ENCODE peak calls at places on chromosomes 3 and 15, in six cellular contexts. One of them, this sample, is unnamed.
A peak's percentile ranks its signal among the peaks of the same experiment; 100 is the strongest.

GRCh38 chr3:66498718-66499611 is 1.9 kb downstream of the LRIG1 start:
- DNase-seq in Panc1: no peak
- DNase-seq in tibial artery: peak; percentile 51
- DNase-seq in heart right ventricle: peak; percentile 21
- DNase-seq in mammary epithelial cell: no peak
- DNase-seq in IMR-90: peak; percentile 24
- DNase-seq in this sample: no peak

GRCh38 chr3:175977968-175978752 is 1119.0 kb downstream of the NAALADL2 start:
- DNase-seq in tibial artery: no peak
- DNase-seq in heart right ventricle: no peak
- DNase-seq in mammary epithelial cell: no peak
- DNase-seq in IMR-90: no peak
- DNase-seq in Panc1: no peak
- DNase-seq in this sample: no peak

GRCh38 chr15:95215016-95215415 is 983.7 kb downstream of the MCTP2 start:
- DNase-seq in IMR-90: no peak
- DNase-seq in tibial artery: no peak
- DNase-seq in Panc1: no peak
- DNase-seq in heart right ventricle: no peak
- DNase-seq in mammary epithelial cell: no peak
- DNase-seq in this sample: no peak

GRCh38 chr3:120875989-120876388 is 32.0 kb upstream of the STXBP5L start:
- DNase-seq in IMR-90: no peak
- DNase-seq in heart right ventricle: no peak
- DNase-seq in mammary epithelial cell: no peak
- DNase-seq in tibial artery: no peak
- DNase-seq in Panc1: no peak
- DNase-seq in this sample: no peak

GRCh38 chr3:139140553-139140952 is 95.9 kb upstream of the PRR23C start:
- DNase-seq in Panc1: no peak
- DNase-seq in mammary epithelial cell: no peak
- DNase-seq in tibial artery: no peak
- DNase-seq in IMR-90: no peak
- DNase-seq in heart right ventricle: no peak
- DNase-seq in this sample: no peak

GRCh38 chr15:40006646-40007045 is 32.3 kb downstream of the SRP14 start:
- DNase-seq in tibial artery: no peak
- DNase-seq in mammary epithelial cell: no peak
- DNase-seq in Panc1: no peak
- DNase-seq in IMR-90: peak; percentile 85
- DNase-seq in heart right ventricle: no peak
- DNase-seq in this sample: no peak

GRCh38 chr15:99445272-99445850 is 120.4 kb upstream of the MEF2A start:
- DNase-seq in Panc1: no peak
- DNase-seq in IMR-90: no peak
- DNase-seq in tibial artery: no peak
- DNase-seq in heart right ventricle: no peak
- DNase-seq in mammary epithelial cell: no peak
- DNase-seq in this sample: no peak

GRCh38 chr3:76470285-76470684 is 569.6 kb upstream of the ROBO2 start:
- DNase-seq in mammary epithelial cell: no peak
- DNase-seq in heart right ventricle: no peak
- DNase-seq in tibial artery: no peak
- DNase-seq in Panc1: no peak
- DNase-seq in IMR-90: peak; percentile 95
- DNase-seq in this sample: no peak

GRCh38 chr3:50995085-50995824 is 320.5 kb downstream of the DOCK3 start:
- DNase-seq in mammary epithelial cell: no peak
- DNase-seq in tibial artery: no peak
- DNase-seq in Panc1: no peak
- DNase-seq in heart right ventricle: no peak
- DNase-seq in IMR-90: no peak
- DNase-seq in this sample: no peak

GRCh38 chr3:53158700-53159414 is 2.2 kb upstream of the PRKCD start:
- DNase-seq in IMR-90: no peak
- DNase-seq in heart right ventricle: no peak
- DNase-seq in mammary epithelial cell: no peak
- DNase-seq in Panc1: no peak
- DNase-seq in tibial artery: no peak
- DNase-seq in this sample: no peak

GRCh38 chr3:149401926-149402310 is 24.5 kb upstream of the TM4SF1 start:
- DNase-seq in mammary epithelial cell: no peak
- DNase-seq in Panc1: no peak
- DNase-seq in IMR-90: peak; percentile 48
- DNase-seq in tibial artery: no peak
- DNase-seq in heart right ventricle: no peak
- DNase-seq in this sample: no peak

GRCh38 chr3:160941885-160942494 is 163.2 kb downstream of the B3GALNT1 start:
- DNase-seq in mammary epithelial cell: peak; percentile 45
- DNase-seq in Panc1: peak; percentile 78
- DNase-seq in heart right ventricle: no peak
- DNase-seq in tibial artery: peak; percentile 86
- DNase-seq in IMR-90: peak; percentile 61
- DNase-seq in this sample: peak; percentile 65

GRCh38 chr15:92797168-92798052 is 102.7 kb upstream of the CHD2 start:
- DNase-seq in IMR-90: peak; percentile 81
- DNase-seq in heart right ventricle: no peak
- DNase-seq in Panc1: no peak
- DNase-seq in tibial artery: no peak
- DNase-seq in mammary epithelial cell: peak; percentile 66
- DNase-seq in this sample: no peak

GRCh38 chr3:37863949-37864822 is 2.5 kb downstream of the CTDSPL start:
- DNase-seq in tibial artery: no peak
- DNase-seq in mammary epithelial cell: peak; percentile 40
- DNase-seq in IMR-90: no peak
- DNase-seq in heart right ventricle: no peak
- DNase-seq in Panc1: no peak
- DNase-seq in this sample: no peak

GRCh38 chr15:70061696-70062270 is 35.9 kb downstream of the TLE3 start:
- DNase-seq in Panc1: no peak
- DNase-seq in IMR-90: no peak
- DNase-seq in mammary epithelial cell: no peak
- DNase-seq in heart right ventricle: no peak
- DNase-seq in tibial artery: no peak
- DNase-seq in this sample: no peak

GRCh38 chr3:99711361-99711760 is 73.0 kb downstream of the COL8A1 start:
- DNase-seq in mammary epithelial cell: no peak
- DNase-seq in tibial artery: no peak
- DNase-seq in heart right ventricle: no peak
- DNase-seq in IMR-90: no peak
- DNase-seq in Panc1: no peak
- DNase-seq in this sample: no peak

GRCh38 chr15:81410318-81410753 is 36.3 kb upstream of the TMC3 start:
- DNase-seq in Panc1: peak; percentile 50
- DNase-seq in mammary epithelial cell: peak; percentile 68
- DNase-seq in IMR-90: peak; percentile 74
- DNase-seq in heart right ventricle: peak; percentile 18
- DNase-seq in tibial artery: peak; percentile 79
- DNase-seq in this sample: peak; percentile 41

DNA sequence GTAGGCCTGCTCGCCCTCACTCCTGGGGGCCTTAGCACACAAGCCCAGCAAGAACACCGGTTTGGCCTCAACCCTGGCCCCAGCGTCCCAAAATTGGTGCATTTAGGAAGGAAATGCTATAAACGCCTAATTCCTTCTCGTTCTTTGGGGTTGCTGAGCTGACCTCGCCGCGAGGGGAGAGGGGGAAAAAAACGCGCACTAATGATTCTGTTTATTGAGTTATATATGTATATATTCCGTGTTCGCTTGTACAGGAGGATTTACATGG is 3.9 kb downstream of the FEZF2 start:
- DNase-seq in IMR-90: no peak
- DNase-seq in tibial artery: no peak
- DNase-seq in Panc1: no peak
- DNase-seq in mammary epithelial cell: no peak
- DNase-seq in heart right ventricle: no peak
- DNase-seq in this sample: no peak
- H3K27me3 ChIP-seq in IMR-90: peaks cover 85% of the 10 kb centered on the region
- H3K27me3 ChIP-seq in tibial artery: peaks cover 8% of the 10 kb centered on the region
- H3K27me3 ChIP-seq in Panc1: peaks cover 2% of the 10 kb centered on the region
- H3K27me3 ChIP-seq in mammary epithelial cell: peaks cover 65% of the 10 kb centered on the region
- H3K27me3 ChIP-seq in heart right ventricle: peaks cover 46% of the 10 kb centered on the region
- H3K27me3 ChIP-seq in this sample: peaks cover 46% of the 10 kb centered on the region

GRCh38 chr3:46694520-46694919 is 1.0 kb upstream of the ALS2CL start:
- DNase-seq in heart right ventricle: no peak
- DNase-seq in tibial artery: no peak
- DNase-seq in mammary epithelial cell: no peak
- DNase-seq in IMR-90: no peak
- DNase-seq in Panc1: no peak
- DNase-seq in this sample: no peak

GRCh38 chr3:46693038-46693896 is at the start of gene ALS2CL:
- DNase-seq in Panc1: no peak
- DNase-seq in tibial artery: peak; percentile 47
- DNase-seq in IMR-90: no peak
- DNase-seq in mammary epithelial cell: peak; percentile 75
- DNase-seq in heart right ventricle: peak; percentile 69
- DNase-seq in this sample: peak; percentile 69

GRCh38 chr3:46693897-46694235 is 387 bp upstream of the ALS2CL start:
- DNase-seq in tibial artery: peak; percentile 33
- DNase-seq in heart right ventricle: no peak
- DNase-seq in IMR-90: no peak
- DNase-seq in Panc1: no peak
- DNase-seq in mammary epithelial cell: no peak
- DNase-seq in this sample: peak; percentile 38

GRCh38 chr3:46690798-46691197 is 2.7 kb downstream of the ALS2CL start:
- DNase-seq in heart right ventricle: peak; percentile 74
- DNase-seq in IMR-90: no peak
- DNase-seq in mammary epithelial cell: peak; percentile 54
- DNase-seq in Panc1: no peak
- DNase-seq in tibial artery: no peak
- DNase-seq in this sample: peak; percentile 71

GRCh38 chr3:46692566-46692983 is 904 bp downstream of the ALS2CL start:
- DNase-seq in heart right ventricle: peak; percentile 31
- DNase-seq in Panc1: no peak
- DNase-seq in IMR-90: no peak
- DNase-seq in mammary epithelial cell: peak; percentile 96
- DNase-seq in tibial artery: no peak
- DNase-seq in this sample: peak; percentile 92
- H3K4me3 ChIP-seq in heart right ventricle: peak overlapping the region; percentile 61
- H3K4me3 ChIP-seq in Panc1: peak overlapping the region; percentile 68
- H3K4me3 ChIP-seq in IMR-90: peak overlapping the region; percentile 93
- H3K4me3 ChIP-seq in mammary epithelial cell: peak overlapping the region; percentile 72
- H3K4me3 ChIP-seq in tibial artery: peak overlapping the region; percentile 83
- H3K4me3 ChIP-seq in this sample: peak overlapping the region; percentile 76

GRCh38 chr3:129654126-129654525 is 47.6 kb upstream of the PLXND1 start:
- DNase-seq in IMR-90: peak; percentile 68
- DNase-seq in heart right ventricle: no peak
- DNase-seq in mammary epithelial cell: no peak
- DNase-seq in tibial artery: no peak
- DNase-seq in Panc1: no peak
- DNase-seq in this sample: no peak
- H3K4me1 ChIP-seq in IMR-90: peaks cover 33% of the 10 kb centered on the region
- H3K4me1 ChIP-seq in heart right ventricle: peaks cover 24% of the 10 kb centered on the region
- H3K4me1 ChIP-seq in mammary epithelial cell: peaks cover 44% of the 10 kb centered on the region
- H3K4me1 ChIP-seq in tibial artery: peaks cover 56% of the 10 kb centered on the region
- H3K4me1 ChIP-seq in Panc1: peaks cover 33% of the 10 kb centered on the region
- H3K4me1 ChIP-seq in this sample: peaks cover 6% of the 10 kb centered on the region

GRCh38 chr15:74121040-74121439 is 9.3 kb upstream of the ISLR2 start:
- DNase-seq in mammary epithelial cell: no peak
- DNase-seq in Panc1: no peak
- DNase-seq in IMR-90: no peak
- DNase-seq in heart right ventricle: no peak
- DNase-seq in tibial artery: no peak
- DNase-seq in this sample: no peak
- H3K27me3 ChIP-seq in mammary epithelial cell: peaks cover 7% of the 10 kb centered on the region
- H3K27me3 ChIP-seq in Panc1: no peaks in the 10 kb centered on the region
- H3K27me3 ChIP-seq in IMR-90: peaks cover 64% of the 10 kb centered on the region
- H3K27me3 ChIP-seq in heart right ventricle: no peaks in the 10 kb centered on the region
- H3K27me3 ChIP-seq in tibial artery: no peaks in the 10 kb centered on the region
- H3K27me3 ChIP-seq in this sample: no peaks in the 10 kb centered on the region

This sample was measured in lung.